ENCODE peak calls at places on chromosome 3, in five cellular contexts. B is hypothalamus, T is NCI-H510A treated with DMSO at 0.1 percent for 48 hours, V is anterior cingulate cortex, F is RKO. A is an unnamed sample.

GRCh38 chr3:157438371-157438735 is 1.7 kb downstream of the PTX3 start:
- DNase-seq in B (no peak), T (peak), V (no peak), F (no peak), A (peak)

GRCh38 chr3:149536429-149536828 is 61.9 kb downstream of the TM4SF4 start:
- DNase-seq in B (no peak), T (no peak), V (no peak), F (no peak), A (peak)

GRCh38 chr3:189308594-189308993 is 136.8 kb downstream of the TPRG1 start:
- DNase-seq in B (no peak), T (no peak), V (no peak), F (no peak), A (no peak)

GRCh38 chr3:126573492-126574117 is 14.9 kb upstream of the C3orf22 start:
- DNase-seq in B (no peak), T (no peak), V (no peak), F (no peak), A (no peak)

GRCh38 chr3:171142985-171143384 is 116.5 kb upstream of the SLC2A2 start:
- DNase-seq in B (no peak), T (peak), V (no peak), F (no peak), A (peak)

GRCh38 chr3:171876651-171877272 is 33.6 kb downstream of the TMEM212 start:
- DNase-seq in B (no peak), T (peak), V (no peak), F (peak), A (peak)

GRCh38 chr3:190017575-190018288 is 103.0 kb downstream of the P3H2 start:
- DNase-seq in B (no peak), T (peak), V (no peak), F (peak), A (peak)

GRCh38 chr3:34260266-34260990 is 462.0 kb downstream of the PDCD6IP start:
- DNase-seq in B (no peak), T (peak), V (peak), F (peak), A (peak)

GRCh38 chr3:117671707-117672318 is 962.2 kb downstream of the TUSC7 start:
- DNase-seq in B (no peak), T (no peak), V (no peak), F (no peak), A (no peak)

A was measured in fibroblast of pulmonary artery.